ENCODE peak calls at places on chromosomes 13 and 19, in five cellular contexts. K is left ventricle myocardium inferior, H is ascending aorta, V is heart left ventricle, D is K562. O is an unnamed sample.

GRCh38 chr13:44107357-44108121 is 227.8 kb downstream of the LACC1 start:
- DNase-seq in K (no peak), H (no peak), V (no peak), D (no peak), O (peak; percentile 46)

GRCh38 chr13:104750377-104750776 is 1684.2 kb upstream of the SLC10A2 start:
- DNase-seq in K (no peak), H (no peak), V (no peak), D (no peak), O (peak; percentile 87)

GRCh38 chr13:73695325-73695724 is 438.9 kb downstream of the KLF12 start:
- DNase-seq in K (no peak), H (no peak), V (no peak), D (no peak), O (no peak)

GRCh38 chr19:41753936-41754529 is 1.3 kb upstream of the CEACAM6 start:
- DNase-seq in K (no peak), H (no peak), V (no peak), D (peak; percentile 57), O (no peak)

GRCh38 chr13:114067381-114067885 is 65.0 kb downstream of the RASA3 start:
- DNase-seq in K (no peak), H (no peak), V (no peak), D (no peak), O (no peak)

GRCh38 chr13:77415253-77416127 is 88.6 kb upstream of the MYCBP2 start:
- DNase-seq in K (no peak), H (no peak), V (no peak), D (no peak), O (no peak)

GRCh38 chr19:4507150-4507452 is 11.2 kb downstream of the PLIN4 start:
- DNase-seq in K (no peak), H (no peak), V (peak; percentile 12), D (no peak), O (no peak)

GRCh38 chr13:99886706-99887105 is 84.9 kb downstream of the ZIC5 start:
- DNase-seq in K (no peak), H (no peak), V (no peak), D (no peak), O (peak; percentile 14)

GRCh38 chr13:85608255-85608829 is 190.9 kb downstream of the SLITRK6 start:
- DNase-seq in K (no peak), H (no peak), V (no peak), D (no peak), O (no peak)

GRCh38 chr13:43129511-43130130 is 106.2 kb downstream of the DNAJC15 start:
- DNase-seq in K (no peak), H (no peak), V (no peak), D (no peak), O (no peak)

GRCh38 chr13:90055121-90055520 is 1292.4 kb upstream of the MIR17HG start:
- DNase-seq in K (no peak), H (no peak), V (no peak), D (no peak), O (peak; percentile 40)

DNA sequence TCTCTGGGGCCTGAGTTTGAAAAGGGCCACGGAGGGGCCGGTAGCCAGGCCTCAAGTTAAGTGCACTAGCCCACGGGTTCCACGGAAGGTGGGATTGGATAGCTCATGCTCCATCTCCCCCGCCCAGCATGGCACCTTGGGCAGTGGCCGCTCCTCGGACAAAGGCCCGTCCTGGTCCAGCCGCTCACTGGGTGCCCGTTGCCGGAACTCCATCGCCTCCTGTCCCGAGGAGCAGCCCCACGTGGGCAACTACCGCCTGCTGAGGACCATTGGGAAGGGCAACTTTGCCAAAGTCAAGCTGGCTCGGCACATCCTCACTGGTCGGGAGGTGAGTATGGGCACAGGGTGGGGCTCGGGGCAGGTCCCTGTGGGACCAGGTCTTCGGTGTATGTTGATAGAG is 7.8 kb downstream of the MARK4 start:
- DNase-seq in K (no peak), H (no peak), V (no peak), D (no peak), O (no peak)
- H3K27ac ChIP-seq in K (no peak overlapping the region), H (no peak overlapping the region), V (no peak overlapping the region), D (no peak overlapping the region), O (no peak overlapping the region)

DNA sequence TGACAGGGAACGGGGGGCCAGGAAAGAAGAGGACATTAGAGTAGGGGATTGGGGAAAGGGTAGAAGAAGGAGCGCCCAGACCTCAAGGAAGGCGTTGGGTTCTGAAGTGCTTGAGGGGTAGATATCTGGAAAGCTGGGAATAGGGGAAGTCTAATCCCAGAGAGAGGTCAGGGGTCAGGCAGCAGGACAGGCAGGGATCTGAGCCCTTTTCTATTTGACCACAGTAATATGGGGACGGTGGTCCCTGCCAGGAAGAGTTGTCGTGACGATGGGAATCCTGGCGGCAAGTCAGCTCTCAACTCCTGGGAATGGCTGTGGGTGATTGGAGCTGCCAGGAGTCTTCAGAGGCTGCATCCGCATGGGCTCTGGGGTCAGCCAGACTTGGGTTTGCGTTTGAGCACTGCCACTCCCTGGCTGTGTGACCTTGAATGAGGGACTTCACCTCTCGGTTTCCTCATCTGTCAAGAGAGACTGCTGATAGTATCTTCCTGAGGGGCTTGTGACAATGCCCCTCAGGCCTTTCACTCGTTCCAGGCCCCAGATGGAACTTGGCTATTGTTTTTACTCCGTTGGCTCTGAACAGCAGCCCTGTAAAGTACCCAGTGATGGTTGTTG is 1.3 kb downstream of the AP2A1 start:
- DNase-seq in K (no peak), H (no peak), V (no peak), D (no peak), O (no peak)
- H3K4me1 ChIP-seq in K (peaks cover 50% of the 10 kb centered on the region), H (peaks cover 10% of the 10 kb centered on the region), V (peaks cover 27% of the 10 kb centered on the region), D (peaks cover 55% of the 10 kb centered on the region), O (no peaks in the 10 kb centered on the region)

GRCh38 chr13:42049454-42049780 is 969 bp downstream of the DGKH start:
- DNase-seq in K (no peak), H (no peak), V (no peak), D (no peak), O (no peak)
- H3K27ac ChIP-seq in K (peak overlapping the region; percentile 93), H (peak overlapping the region; percentile 89), V (peak overlapping the region; percentile 92), D (peak overlapping the region; percentile 73), O (peak overlapping the region; percentile 69)

GRCh38 chr19:13033244-13033643 is 38.0 kb downstream of the NFIX start:
- DNase-seq in K (no peak), H (no peak), V (no peak), D (no peak), O (no peak)
- H3K4me1 ChIP-seq in K (peaks cover 98% of the 10 kb centered on the region), H (peaks cover 40% of the 10 kb centered on the region), V (peaks cover 97% of the 10 kb centered on the region), D (peaks cover 16% of the 10 kb centered on the region), O (peaks cover 44% of the 10 kb centered on the region)

DNA sequence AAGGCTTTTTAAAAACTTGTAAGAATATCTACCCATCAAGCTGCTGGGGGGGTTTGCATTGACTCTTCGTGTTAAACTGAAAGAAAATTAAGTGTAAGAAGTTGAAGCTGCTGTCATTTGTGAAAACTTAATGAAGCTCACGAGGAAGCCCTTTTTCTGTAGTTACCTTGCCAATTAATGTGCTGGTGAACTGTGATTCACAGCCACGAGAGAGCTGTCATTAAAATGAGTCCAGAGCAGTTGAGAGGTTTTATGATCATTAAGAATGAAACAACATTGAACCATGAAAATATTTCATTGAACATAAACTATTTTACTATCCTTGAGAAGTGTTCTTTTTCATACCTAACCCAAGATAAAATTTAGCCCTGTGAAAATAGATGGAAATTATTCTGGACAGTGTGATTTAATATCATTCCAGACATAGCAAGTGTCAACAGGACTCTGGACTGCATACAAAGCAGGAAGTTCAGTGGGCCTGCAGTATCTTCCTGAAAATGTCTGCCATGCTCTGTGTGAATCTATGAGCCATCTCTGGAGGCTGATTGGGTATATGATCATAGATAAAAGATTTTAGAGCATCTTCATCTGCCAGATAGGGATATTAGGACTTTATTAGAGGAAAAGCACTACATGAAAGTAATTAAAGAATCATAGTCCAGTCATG is 53.8 kb downstream of the DPY19L3 start:
- DNase-seq in K (no peak), H (no peak), V (no peak), D (no peak), O (no peak)
- H3K27ac ChIP-seq in K (no peak overlapping the region), H (no peak overlapping the region), V (no peak overlapping the region), D (no peak overlapping the region), O (no peak overlapping the region)

O was measured in foreskin keratinocyte.